ENCODE peak calls at places on chromosomes 11 and 22, in ten cellular contexts. D, B, G, L, Q, C, Y, I, U and N are unnamed samples.

GRCh38 chr11:73652046-73652730 is 5.8 kb downstream of the PLEKHB1 start:
- DNase-seq in D (peak), B (no peak), G (no peak), L (peak), Q (no peak), C (no peak), Y (no peak), I (no peak), U (no peak), N (no peak)

GRCh38 chr11:62712861-62713260 is 5.4 kb downstream of the GNG3 start:
- DNase-seq in D (no peak), B (no peak), G (no peak), L (no peak), Q (no peak), C (no peak), Y (no peak), I (no peak), U (no peak), N (no peak)

GRCh38 chr11:10351768-10352641 is 47.1 kb downstream of the ADM start:
- DNase-seq in D (peak), B (peak), G (peak), L (peak), Q (peak), C (no peak), Y (no peak), I (peak), U (no peak), N (no peak)

GRCh38 chr11:115456019-115456418 is 48.2 kb downstream of the CADM1 start:
- DNase-seq in D (no peak), B (no peak), G (no peak), L (no peak), Q (no peak), C (no peak), Y (no peak), I (no peak), U (no peak), N (no peak)

GRCh38 chr22:38694945-38695344 is 5.8 kb downstream of the JOSD1 start:
- DNase-seq in D (no peak), B (no peak), G (peak), L (peak), Q (no peak), C (no peak), Y (no peak), I (no peak), U (no peak), N (no peak)

GRCh38 chr11:57480409-57481137 is 20.2 kb downstream of the RTN4RL2 start:
- DNase-seq in D (peak), B (no peak), G (peak), L (peak), Q (peak), C (peak), Y (peak), I (peak), U (no peak), N (peak)

GRCh38 chr11:20511982-20512381 is 87.4 kb upstream of the SLC6A5 start:
- DNase-seq in D (no peak), B (no peak), G (no peak), L (no peak), Q (no peak), C (no peak), Y (no peak), I (no peak), U (no peak), N (no peak)

GRCh38 chr11:17514476-17514875 is 29.7 kb downstream of the USH1C start:
- DNase-seq in D (no peak), B (no peak), G (no peak), L (no peak), Q (no peak), C (no peak), Y (no peak), I (no peak), U (no peak), N (no peak)

GRCh38 chr11:67303989-67304411 is 670 bp downstream of the SSH3 start:
- DNase-seq in D (peak), B (peak), G (peak), L (no peak), Q (peak), C (peak), Y (no peak), I (peak), U (no peak), N (peak)

GRCh38 chr22:29994941-29995340 is 85.3 kb upstream of the HORMAD2 start:
- DNase-seq in D (no peak), B (no peak), G (peak), L (peak), Q (no peak), C (no peak), Y (no peak), I (no peak), U (no peak), N (no peak)

GRCh38 chr11:107496011-107496410 is 38.4 kb upstream of the CWF19L2 start:
- DNase-seq in D (no peak), B (no peak), G (no peak), L (peak), Q (peak), C (no peak), Y (no peak), I (no peak), U (peak), N (no peak)

GRCh38 chr22:29313126-29314071 is 2.1 kb downstream of the RASL10A start:
- DNase-seq in D (peak), B (no peak), G (no peak), L (peak), Q (no peak), C (no peak), Y (no peak), I (peak), U (no peak), N (peak)

GRCh38 chr11:111764621-111765020 is 1.6 kb downstream of the PPP2R1B start:
- DNase-seq in D (no peak), B (no peak), G (no peak), L (no peak), Q (no peak), C (no peak), Y (no peak), I (no peak), U (no peak), N (no peak)

GRCh38 chr11:122746050-122746478 is 90.5 kb downstream of the UBASH3B start:
- DNase-seq in D (no peak), B (no peak), G (no peak), L (no peak), Q (no peak), C (peak), Y (peak), I (no peak), U (no peak), N (no peak)

GRCh38 chr22:17917490-17917983 is 106.8 kb downstream of the MICAL3 start:
- DNase-seq in D (no peak), B (no peak), G (peak), L (no peak), Q (no peak), C (no peak), Y (no peak), I (peak), U (no peak), N (peak)

GRCh38 chr11:24861440-24861839 is 364.6 kb downstream of the LUZP2 start:
- DNase-seq in D (peak), B (no peak), G (no peak), L (no peak), Q (no peak), C (no peak), Y (no peak), I (no peak), U (no peak), N (no peak)

GRCh38 chr11:96246718-96247540 is 96.1 kb downstream of the MAML2 start:
- DNase-seq in D (no peak), B (no peak), G (no peak), L (no peak), Q (peak), C (no peak), Y (no peak), I (no peak), U (peak), N (no peak)

GRCh38 chr11:72038491-72038890 is 39.8 kb downstream of the IL18BP start:
- DNase-seq in D (no peak), B (peak), G (peak), L (peak), Q (peak), C (no peak), Y (no peak), I (peak), U (no peak), N (no peak)

GRCh38 chr11:126139541-126140091 is 71.8 kb downstream of the RPUSD4 start:
- DNase-seq in D (peak), B (peak), G (no peak), L (no peak), Q (peak), C (no peak), Y (no peak), I (peak), U (peak), N (no peak)

GRCh38 chr11:96097844-96098421 is 174.0 kb upstream of the MTMR2 start:
- DNase-seq in D (no peak), B (no peak), G (no peak), L (no peak), Q (peak), C (no peak), Y (no peak), I (no peak), U (no peak), N (no peak)

GRCh38 chr11:64800633-64801464 is 2.2 kb downstream of the MAP4K2 start:
- DNase-seq in D (no peak), B (no peak), G (no peak), L (no peak), Q (no peak), C (no peak), Y (no peak), I (no peak), U (no peak), N (no peak)

GRCh38 chr11:102382384-102382783 is 35.4 kb downstream of the BIRC2 start:
- DNase-seq in D (no peak), B (no peak), G (no peak), L (peak), Q (no peak), C (no peak), Y (no peak), I (no peak), U (no peak), N (no peak)

GRCh38 chr11:47215366-47215925 is 672 bp downstream of the DDB2 start:
- DNase-seq in D (no peak), B (no peak), G (no peak), L (peak), Q (no peak), C (no peak), Y (no peak), I (no peak), U (no peak), N (no peak)

GRCh38 chr22:47918276-47918928 is 1156.0 kb downstream of the TBC1D22A start:
- DNase-seq in D (no peak), B (no peak), G (no peak), L (no peak), Q (no peak), C (no peak), Y (peak), I (no peak), U (no peak), N (peak)